ENCODE peak calls at places on chromosome 13, in four cellular contexts. One of them, this sample, is unnamed.

GRCh38 chr13:49214917-49215376 is 5.2 kb upstream of the MLNR start:
- DNase-seq in GM12878: no peak
- DNase-seq in HCT116: peak
- DNase-seq in H1: no peak
- DNase-seq in this sample: no peak

GRCh38 chr13:99151516-99151915 is 49.1 kb upstream of the UBAC2 start:
- DNase-seq in GM12878: no peak
- DNase-seq in HCT116: peak
- DNase-seq in H1: no peak
- DNase-seq in this sample: peak

GRCh38 chr13:40190656-40191100 is 475.8 kb downstream of the FOXO1 start:
- DNase-seq in GM12878: no peak
- DNase-seq in HCT116: no peak
- DNase-seq in H1: no peak
- DNase-seq in this sample: no peak

GRCh38 chr13:110450016-110450900 is 111.3 kb downstream of the RAB20 start:
- DNase-seq in GM12878: no peak
- DNase-seq in HCT116: no peak
- DNase-seq in H1: no peak
- DNase-seq in this sample: no peak

GRCh38 chr13:45681101-45681500 is 21.0 kb upstream of the CBY2 start:
- DNase-seq in GM12878: no peak
- DNase-seq in HCT116: no peak
- DNase-seq in H1: no peak
- DNase-seq in this sample: no peak

GRCh38 chr13:23703241-23703640 is 133.0 kb downstream of the TNFRSF19 start:
- DNase-seq in GM12878: no peak
- DNase-seq in HCT116: no peak
- DNase-seq in H1: no peak
- DNase-seq in this sample: no peak

GRCh38 chr13:112968910-112969691 is at the start of gene MCF2L:
- DNase-seq in GM12878: no peak
- DNase-seq in HCT116: no peak
- DNase-seq in H1: no peak
- DNase-seq in this sample: peak

GRCh38 chr13:91347996-91348905 is 764 bp downstream of the MIR17HG start:
- DNase-seq in GM12878: no peak
- DNase-seq in HCT116: no peak
- DNase-seq in H1: no peak
- DNase-seq in this sample: peak

GRCh38 chr13:114069376-114070097 is 62.9 kb downstream of the RASA3 start:
- DNase-seq in GM12878: no peak
- DNase-seq in HCT116: no peak
- DNase-seq in H1: no peak
- DNase-seq in this sample: no peak

GRCh38 chr13:93963266-93964131 is 516.0 kb downstream of the DCT start:
- DNase-seq in GM12878: no peak
- DNase-seq in HCT116: no peak
- DNase-seq in H1: no peak
- DNase-seq in this sample: no peak

GRCh38 chr13:25018729-25019115 is 77.2 kb upstream of the PABPC3 start:
- DNase-seq in GM12878: no peak
- DNase-seq in HCT116: no peak
- DNase-seq in H1: no peak
- DNase-seq in this sample: no peak
- TF ChIP-seq EGR1 in GM12878: no peak
- TF ChIP-seq EGR1 in HCT116: no peak
- TF ChIP-seq EGR1 in H1: no peak
- TF ChIP-seq EGR1 in this sample: no peak

GRCh38 chr13:80339578-80339840 is 1.4 kb downstream of the SPRY2 start:
- DNase-seq in GM12878: no peak
- DNase-seq in HCT116: no peak
- DNase-seq in H1: no peak
- DNase-seq in this sample: peak

GRCh38 chr13:80341098-80341701 is at the start of gene SPRY2:
- DNase-seq in GM12878: no peak
- DNase-seq in HCT116: peak
- DNase-seq in H1: peak
- DNase-seq in this sample: peak

GRCh38 chr13:80340643-80341097 is 256 bp downstream of the SPRY2 start:
- DNase-seq in GM12878: no peak
- DNase-seq in HCT116: no peak
- DNase-seq in H1: no peak
- DNase-seq in this sample: no peak

GRCh38 chr13:80338781-80339577 is 1.9 kb downstream of the SPRY2 start:
- DNase-seq in GM12878: no peak
- DNase-seq in HCT116: no peak
- DNase-seq in H1: no peak
- DNase-seq in this sample: peak

DNA sequence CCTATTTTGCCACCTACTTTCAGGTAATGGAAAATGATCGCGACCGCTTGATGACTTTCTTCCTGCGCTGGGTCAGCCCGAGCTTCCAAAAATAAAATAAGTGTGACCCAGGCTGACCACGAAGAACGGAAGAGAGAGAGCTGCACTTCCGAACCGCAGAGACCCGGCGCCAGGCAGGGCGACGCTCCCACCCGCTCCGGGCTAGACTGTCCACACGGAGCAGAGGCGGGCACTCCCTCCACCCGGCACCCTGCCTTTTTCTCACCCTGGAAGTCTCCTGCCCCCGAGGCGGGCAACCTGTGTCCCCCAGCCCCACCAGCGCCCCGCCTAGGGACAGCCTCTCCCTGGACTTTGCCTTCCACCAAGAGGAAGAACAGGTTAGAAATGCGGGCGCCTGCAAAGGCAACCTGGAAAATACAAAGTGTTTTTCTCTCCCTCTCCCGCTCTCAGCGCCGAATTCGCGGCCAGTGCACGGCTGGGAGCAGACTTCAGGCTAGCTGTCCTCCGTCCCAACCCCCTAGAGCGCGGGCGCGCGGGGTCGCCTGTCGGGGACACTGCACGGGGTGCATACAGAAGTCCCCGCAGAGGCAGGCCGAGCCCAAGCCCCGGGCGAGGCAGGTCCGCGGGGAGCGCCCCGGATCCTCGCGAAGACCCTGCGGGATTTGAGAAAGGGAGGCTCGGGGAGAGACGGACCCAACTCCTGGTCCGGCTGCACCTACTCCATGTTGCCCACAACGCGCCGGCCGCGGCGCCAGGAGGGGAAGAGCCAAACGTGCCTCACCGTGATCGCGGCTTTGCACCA is 884 bp downstream of the SPRY2 start:
- DNase-seq in GM12878: no peak
- DNase-seq in HCT116: no peak
- DNase-seq in H1: no peak
- DNase-seq in this sample: peak
- TF ChIP-seq EGR1 in GM12878: peak
- TF ChIP-seq EGR1 in HCT116: no peak
- TF ChIP-seq EGR1 in H1: no peak
- TF ChIP-seq EGR1 in this sample: no peak

GRCh38 chr13:44304433-44304725 is 69.2 kb upstream of the SERP2 start:
- DNase-seq in GM12878: no peak
- DNase-seq in HCT116: no peak
- DNase-seq in H1: no peak
- DNase-seq in this sample: no peak

GRCh38 chr13:44301639-44302015 is 72.0 kb upstream of the SERP2 start:
- DNase-seq in GM12878: no peak
- DNase-seq in HCT116: no peak
- DNase-seq in H1: no peak
- DNase-seq in this sample: no peak

GRCh38 chr13:44303681-44304432 is 69.8 kb upstream of the SERP2 start:
- DNase-seq in GM12878: no peak
- DNase-seq in HCT116: no peak
- DNase-seq in H1: no peak
- DNase-seq in this sample: no peak

GRCh38 chr13:44302233-44302632 is 71.4 kb upstream of the SERP2 start:
- DNase-seq in GM12878: no peak
- DNase-seq in HCT116: no peak
- DNase-seq in H1: no peak
- DNase-seq in this sample: no peak

GRCh38 chr13:44302948-44303575 is 70.6 kb upstream of the SERP2 start:
- DNase-seq in GM12878: no peak
- DNase-seq in HCT116: no peak
- DNase-seq in H1: no peak
- DNase-seq in this sample: no peak
- TF ChIP-seq EGR1 in GM12878: no peak
- TF ChIP-seq EGR1 in HCT116: no peak
- TF ChIP-seq EGR1 in H1: no peak
- TF ChIP-seq EGR1 in this sample: no peak

GRCh38 chr13:35789335-35790166 is 313.1 kb upstream of the MAB21L1 start:
- DNase-seq in GM12878: no peak
- DNase-seq in HCT116: peak
- DNase-seq in H1: no peak
- DNase-seq in this sample: peak

GRCh38 chr13:35782793-35783192 is 306.3 kb upstream of the MAB21L1 start:
- DNase-seq in GM12878: no peak
- DNase-seq in HCT116: no peak
- DNase-seq in H1: no peak
- DNase-seq in this sample: no peak

GRCh38 chr13:35784286-35784951 is 307.9 kb upstream of the MAB21L1 start:
- DNase-seq in GM12878: no peak
- DNase-seq in HCT116: no peak
- DNase-seq in H1: no peak
- DNase-seq in this sample: no peak

GRCh38 chr13:35787937-35788336 is 311.4 kb upstream of the MAB21L1 start:
- DNase-seq in GM12878: no peak
- DNase-seq in HCT116: no peak
- DNase-seq in H1: no peak
- DNase-seq in this sample: no peak

DNA sequence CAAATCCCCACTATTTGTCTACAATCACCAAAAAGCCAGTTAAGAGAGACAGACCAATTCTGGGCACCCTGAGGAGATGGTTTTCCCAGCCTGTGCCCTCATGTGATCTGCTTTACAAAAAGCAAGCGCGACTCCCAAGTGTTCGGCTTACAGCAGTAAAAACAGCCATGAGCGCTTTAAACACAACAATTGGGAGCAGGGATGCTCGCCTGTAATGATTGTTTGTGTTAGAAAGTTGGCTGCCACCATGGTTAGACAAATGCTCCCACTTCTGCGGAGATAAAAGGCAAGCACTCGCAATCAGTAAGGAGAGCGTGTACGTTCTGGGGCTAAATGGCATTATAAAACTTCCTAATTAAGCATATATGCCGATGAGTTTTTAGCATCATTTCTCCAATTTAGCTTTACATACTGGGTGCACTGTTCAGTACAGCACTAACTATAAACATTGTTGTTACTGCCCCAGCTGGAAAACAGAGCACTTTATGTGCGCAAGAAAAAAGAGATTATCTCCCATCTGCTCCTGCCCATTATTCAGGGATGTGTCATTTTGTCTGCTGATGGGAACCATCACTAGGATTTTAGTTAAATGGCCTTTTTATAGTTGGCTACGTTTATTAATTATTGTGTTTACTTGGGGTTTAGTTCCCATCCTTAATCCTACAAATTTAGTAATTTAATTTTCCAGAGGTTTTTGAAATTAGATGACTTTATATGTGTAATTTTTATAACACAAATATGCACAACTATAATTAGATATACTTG is 309.3 kb upstream of the MAB21L1 start:
- DNase-seq in GM12878: no peak
- DNase-seq in HCT116: no peak
- DNase-seq in H1: no peak
- DNase-seq in this sample: no peak
- TF ChIP-seq EGR1 in GM12878: no peak
- TF ChIP-seq EGR1 in HCT116: no peak
- TF ChIP-seq EGR1 in H1: no peak
- TF ChIP-seq EGR1 in this sample: no peak

GRCh38 chr13:95199896-95200295 is 101.4 kb downstream of the ABCC4 start:
- DNase-seq in GM12878: no peak
- DNase-seq in HCT116: no peak
- DNase-seq in H1: no peak
- DNase-seq in this sample: no peak
- TF ChIP-seq EGR1 in GM12878: no peak
- TF ChIP-seq EGR1 in HCT116: no peak
- TF ChIP-seq EGR1 in H1: no peak
- TF ChIP-seq EGR1 in this sample: no peak

GRCh38 chr13:38674208-38674607 is 12.7 kb upstream of the FREM2 start:
- DNase-seq in GM12878: no peak
- DNase-seq in HCT116: no peak
- DNase-seq in H1: no peak
- DNase-seq in this sample: no peak
- TF ChIP-seq EGR1 in GM12878: no peak
- TF ChIP-seq EGR1 in HCT116: no peak
- TF ChIP-seq EGR1 in H1: no peak
- TF ChIP-seq EGR1 in this sample: no peak

This sample was measured in K562.